ENCODE peak calls at places on chromosomes 13 and 19, in six cellular contexts. T is lung, U is T-helper 2 cell, K is Calu3, I is psoas muscle, Z is SW480. F is an unnamed sample.

GRCh38 chr13:44299544-44299943 is 74.1 kb upstream of the SERP2 start:
- DNase-seq in T (no peak), U (no peak), K (no peak), I (no peak), Z (no peak), F (no peak)

GRCh38 chr19:14482112-14482941 is 7.2 kb upstream of the PTGER1 start:
- DNase-seq in T (no peak), U (no peak), K (no peak), I (no peak), Z (no peak), F (no peak)

GRCh38 chr19:4115818-4116385 is 8.0 kb downstream of the MAP2K2 start:
- DNase-seq in T (no peak), U (no peak), K (no peak), I (no peak), Z (no peak), F (no peak)

GRCh38 chr19:27986299-27986698 is 1226.7 kb downstream of the UQCRFS1 start:
- DNase-seq in T (no peak), U (no peak), K (no peak), I (no peak), Z (no peak), F (no peak)

GRCh38 chr13:111031531-111031961 is 83.6 kb upstream of the ARHGEF7 start:
- DNase-seq in T (no peak), U (no peak), K (no peak), I (peak), Z (peak), F (no peak)

GRCh38 chr13:26021956-26022355 is 29.9 kb downstream of the SHISA2 start:
- DNase-seq in T (no peak), U (no peak), K (no peak), I (no peak), Z (peak), F (no peak)

GRCh38 chr19:4052114-4052992 is 14.3 kb downstream of the ZBTB7A start:
- DNase-seq in T (no peak), U (no peak), K (peak), I (peak), Z (peak), F (no peak)

GRCh38 chr13:59533561-59534337 is 630.0 kb downstream of the DIAPH3 start:
- DNase-seq in T (no peak), U (no peak), K (peak), I (no peak), Z (no peak), F (no peak)

GRCh38 chr13:50248537-50249521 is 233.6 kb downstream of the KCNRG start:
- DNase-seq in T (no peak), U (no peak), K (no peak), I (no peak), Z (no peak), F (no peak)

GRCh38 chr19:19067276-19068072 is 3.7 kb downstream of the SLC25A42 start:
- DNase-seq in T (no peak), U (no peak), K (no peak), I (peak), Z (no peak), F (no peak)

GRCh38 chr19:39858541-39858940 is 12.4 kb upstream of the FBL start:
- DNase-seq in T (no peak), U (no peak), K (no peak), I (no peak), Z (peak), F (no peak)

GRCh38 chr13:70905035-70905434 is 796.8 kb upstream of the KLHL1 start:
- DNase-seq in T (no peak), U (no peak), K (no peak), I (no peak), Z (no peak), F (no peak)

GRCh38 chr13:33032037-33032625 is 15.9 kb downstream of the KL start:
- DNase-seq in T (no peak), U (no peak), K (no peak), I (no peak), Z (no peak), F (no peak)

GRCh38 chr19:16457195-16457953 is 14.4 kb downstream of the EPS15L1 start:
- DNase-seq in T (no peak), U (no peak), K (no peak), I (peak), Z (no peak), F (no peak)

GRCh38 chr13:82477436-82477835 is 1404.8 kb downstream of the SLITRK1 start:
- DNase-seq in T (no peak), U (no peak), K (no peak), I (no peak), Z (no peak), F (no peak)

GRCh38 chr13:67148219-67148583 is 81.9 kb downstream of the PCDH9 start:
- DNase-seq in T (no peak), U (no peak), K (no peak), I (no peak), Z (no peak), F (no peak)

GRCh38 chr13:107373551-107373950 is 805.6 kb upstream of the ARGLU1 start:
- DNase-seq in T (no peak), U (no peak), K (no peak), I (no peak), Z (peak), F (no peak)

GRCh38 chr19:18951721-18952281 is 10.8 kb upstream of the HOMER3 start:
- DNase-seq in T (no peak), U (no peak), K (no peak), I (no peak), Z (no peak), F (no peak)

GRCh38 chr13:109678459-109678858 is 107.9 kb downstream of the IRS2 start:
- DNase-seq in T (no peak), U (no peak), K (no peak), I (no peak), Z (no peak), F (no peak)

GRCh38 chr13:32007494-32007893 is 24.1 kb upstream of the FRY start:
- DNase-seq in T (no peak), U (no peak), K (no peak), I (no peak), Z (no peak), F (no peak)

GRCh38 chr13:65600702-65601101 is 1629.4 kb downstream of the PCDH9 start:
- DNase-seq in T (no peak), U (no peak), K (no peak), I (no peak), Z (no peak), F (no peak)